ENCODE peak calls at places on chromosomes 4 and X, in seven cellular contexts. W is foreskin fibroblast, M is activated T-cell treated with anti-CD3 and anti-CD28 coated beads for 48 hours, Y is T-cell, Q is amygdala, F is NB4, D is fibroblast of mammary gland. O is an unnamed sample.

GRCh38 chr4:126136922-126137781 is 822.4 kb downstream of the FAT4 start:
- DNase-seq in M (no peak), Y (no peak), W (no peak), D (no peak), F (no peak), Q (no peak), O (no peak)

GRCh38 chr4:138405934-138406567 is 163.9 kb upstream of the SLC7A11 start:
- DNase-seq in Q (no peak), W (peak), F (peak), D (peak), M (no peak), Y (no peak), O (no peak)

GRCh38 chrX:151419748-151420147 is 22.7 kb downstream of the VMA21 start:
- DNase-seq in Q (no peak), M (no peak), W (no peak), F (no peak), Y (no peak), D (no peak), O (no peak)

GRCh38 chr4:30103455-30103854 is 616.7 kb upstream of the PCDH7 start:
- DNase-seq in W (no peak), F (no peak), M (no peak), Y (no peak), D (peak), Q (no peak), O (no peak)

GRCh38 chr4:123505457-123506310 is 109.1 kb downstream of the SPRY1 start:
- DNase-seq in Q (peak), F (peak), M (peak), Y (no peak), W (peak), D (peak), O (peak)

GRCh38 chr4:125316781-125317525 is 2.2 kb downstream of the FAT4 start:
- DNase-seq in M (peak), Q (peak), D (peak), W (peak), F (no peak), Y (no peak), O (no peak)

GRCh38 chr4:145492376-145492775 is 10.7 kb downstream of the SMAD1 start:
- DNase-seq in Y (no peak), D (no peak), Q (no peak), W (no peak), M (no peak), F (no peak), O (no peak)

GRCh38 chrX:70292788-70293187 is 2.9 kb downstream of the KIF4A start:
- DNase-seq in M (no peak), D (no peak), Y (no peak), Q (no peak), W (no peak), F (no peak), O (no peak)

GRCh38 chrX:155544886-155545285 is 67.9 kb downstream of the TMLHE start:
- DNase-seq in Q (no peak), M (no peak), F (no peak), W (no peak), Y (no peak), D (peak), O (no peak)

GRCh38 chr4:185469539-185470154 is 1.9 kb downstream of the CCDC110 start:
- DNase-seq in D (no peak), W (no peak), M (no peak), Y (no peak), F (no peak), Q (no peak), O (no peak)

GRCh38 chr4:53776141-53776540 is 184.9 kb upstream of the LNX1 start:
- DNase-seq in M (no peak), Y (no peak), W (no peak), Q (no peak), F (no peak), D (no peak), O (no peak)

GRCh38 chrX:100363926-100364325 is 46.1 kb downstream of the PCDH19 start:
- DNase-seq in W (no peak), Q (no peak), D (no peak), F (peak), Y (no peak), M (no peak), O (no peak)

GRCh38 chr4:56871357-56871993 is 36.2 kb upstream of the REST start:
- DNase-seq in Y (no peak), F (peak), D (peak), M (no peak), Q (peak), W (no peak), O (no peak)

GRCh38 chr4:161382655-161383054 is 781.1 kb downstream of the FSTL5 start:
- DNase-seq in F (no peak), Y (no peak), W (no peak), D (no peak), M (no peak), Q (no peak), O (no peak)

GRCh38 chr4:151459380-151459779 is 50.4 kb downstream of the FHIP1A start:
- DNase-seq in D (no peak), F (no peak), W (no peak), Q (no peak), M (no peak), Y (no peak), O (no peak)

GRCh38 chrX:87572911-87573310 is 55.3 kb downstream of the KLHL4 start:
- DNase-seq in F (no peak), W (no peak), Q (no peak), D (peak), M (no peak), Y (no peak), O (no peak)

GRCh38 chrX:105880491-105880890 is 58.2 kb downstream of the NRK start:
- DNase-seq in Y (no peak), Q (no peak), W (no peak), M (no peak), D (no peak), F (no peak), O (no peak)

GRCh38 chrX:98607739-98608138 is 1724.0 kb downstream of the RPA4 start:
- DNase-seq in M (no peak), W (no peak), F (no peak), D (no peak), Q (no peak), Y (no peak), O (no peak)

GRCh38 chr4:105345358-105345757 is 128.5 kb downstream of the PPA2 start:
- DNase-seq in M (no peak), Y (no peak), Q (no peak), W (no peak), D (no peak), F (no peak), O (no peak)

GRCh38 chr4:78056265-78057129 is 626 bp upstream of the FRAS1 start:
- DNase-seq in F (peak), Y (peak), Q (peak), W (peak), D (peak), M (peak), O (no peak)

GRCh38 chr4:25123236-25123635 is 37.0 kb downstream of the SEPSECS start:
- DNase-seq in Y (no peak), D (no peak), Q (no peak), W (no peak), M (no peak), F (no peak), O (no peak)

GRCh38 chrX:13377537-13377936 is 57.7 kb upstream of the ATXN3L start:
- DNase-seq in D (peak), Y (no peak), M (no peak), F (no peak), W (peak), Q (no peak), O (no peak)

GRCh38 chr4:33080262-33080661 is 2360.1 kb downstream of the PCDH7 start:
- DNase-seq in Q (no peak), W (no peak), M (no peak), Y (no peak), D (peak), F (no peak), O (no peak)

GRCh38 chrX:19670321-19670750 is 155.0 kb upstream of the MAP3K15 start:
- DNase-seq in Q (no peak), F (no peak), Y (no peak), D (peak), M (no peak), W (peak), O (no peak)

GRCh38 chrX:48509245-48509590 is 426 bp downstream of the PORCN start:
- DNase-seq in Y (no peak), Q (no peak), M (no peak), W (no peak), F (no peak), D (no peak), O (no peak)

GRCh38 chrX:110287605-110288004 is 30.3 kb downstream of the AMMECR1 start:
- DNase-seq in D (peak), Q (no peak), Y (no peak), W (peak), M (no peak), F (no peak), O (no peak)

GRCh38 chrX:15797707-15798106 is 7.4 kb downstream of the ZRSR2 start:
- DNase-seq in W (no peak), Y (no peak), M (no peak), D (no peak), Q (no peak), F (no peak), O (no peak)

GRCh38 chrX:24341795-24342194 is 18.6 kb upstream of the SUPT20HL1 start:
- DNase-seq in Y (no peak), D (peak), W (peak), M (no peak), Q (no peak), F (no peak), O (no peak)

O was measured in frontal cortex.